ENCODE peak calls at places on chromosomes 16 and 17, in seven cellular contexts. One of them, this sample, is unnamed. For H3K4me1, the result is how much of the 10 kb centered on the place peaks cover.

GRCh38 chr16:4327782-4328579 is 12.1 kb downstream of the GLIS2 start:
- DNase-seq in aorta: peak
- DNase-seq in heart left ventricle: peak
- DNase-seq in heart right ventricle: peak
- DNase-seq in right cardiac atrium: peak
- DNase-seq in SK-N-SH: peak
- DNase-seq in neuronal stem cell: peak
- DNase-seq in this sample: peak

GRCh38 chr16:19872935-19873334 is 11.7 kb downstream of the GPRC5B start:
- DNase-seq in aorta: no peak
- DNase-seq in heart left ventricle: no peak
- DNase-seq in heart right ventricle: no peak
- DNase-seq in right cardiac atrium: no peak
- DNase-seq in SK-N-SH: no peak
- DNase-seq in neuronal stem cell: no peak
- DNase-seq in this sample: no peak

GRCh38 chr17:80927791-80928216 is 63.8 kb upstream of the CHMP6 start:
- DNase-seq in aorta: peak
- DNase-seq in heart left ventricle: no peak
- DNase-seq in heart right ventricle: no peak
- DNase-seq in right cardiac atrium: no peak
- DNase-seq in SK-N-SH: no peak
- DNase-seq in neuronal stem cell: no peak
- DNase-seq in this sample: no peak

GRCh38 chr17:223723-224471 is 42.4 kb upstream of the DOC2B start:
- DNase-seq in aorta: peak
- DNase-seq in heart left ventricle: no peak
- DNase-seq in heart right ventricle: no peak
- DNase-seq in right cardiac atrium: peak
- DNase-seq in SK-N-SH: no peak
- DNase-seq in neuronal stem cell: no peak
- DNase-seq in this sample: no peak

GRCh38 chr17:50763716-50764450 is 3.4 kb downstream of the ANKRD40CL start:
- DNase-seq in aorta: no peak
- DNase-seq in heart left ventricle: no peak
- DNase-seq in heart right ventricle: no peak
- DNase-seq in right cardiac atrium: no peak
- DNase-seq in SK-N-SH: no peak
- DNase-seq in neuronal stem cell: no peak
- DNase-seq in this sample: no peak

GRCh38 chr17:6548578-6549330 is 7.6 kb downstream of the PITPNM3 start:
- DNase-seq in aorta: no peak
- DNase-seq in heart left ventricle: no peak
- DNase-seq in heart right ventricle: peak
- DNase-seq in right cardiac atrium: peak
- DNase-seq in SK-N-SH: no peak
- DNase-seq in neuronal stem cell: no peak
- DNase-seq in this sample: no peak

GRCh38 chr16:71341881-71342280 is 16.6 kb upstream of the CALB2 start:
- DNase-seq in aorta: no peak
- DNase-seq in heart left ventricle: no peak
- DNase-seq in heart right ventricle: no peak
- DNase-seq in right cardiac atrium: no peak
- DNase-seq in SK-N-SH: no peak
- DNase-seq in neuronal stem cell: no peak
- DNase-seq in this sample: no peak

GRCh38 chr16:63617990-63618763 is 1503.7 kb downstream of the CDH11 start:
- DNase-seq in aorta: peak
- DNase-seq in heart left ventricle: peak
- DNase-seq in heart right ventricle: peak
- DNase-seq in right cardiac atrium: peak
- DNase-seq in SK-N-SH: no peak
- DNase-seq in neuronal stem cell: no peak
- DNase-seq in this sample: peak

GRCh38 chr17:21201302-21201602 is 12.7 kb downstream of the TMEM11 start:
- DNase-seq in aorta: no peak
- DNase-seq in heart left ventricle: no peak
- DNase-seq in heart right ventricle: no peak
- DNase-seq in right cardiac atrium: peak
- DNase-seq in SK-N-SH: peak
- DNase-seq in neuronal stem cell: no peak
- DNase-seq in this sample: no peak

GRCh38 chr16:50227665-50228064 is 38.7 kb upstream of the ADCY7 start:
- DNase-seq in aorta: no peak
- DNase-seq in heart left ventricle: no peak
- DNase-seq in heart right ventricle: no peak
- DNase-seq in right cardiac atrium: no peak
- DNase-seq in SK-N-SH: no peak
- DNase-seq in neuronal stem cell: no peak
- DNase-seq in this sample: no peak

GRCh38 chr17:4241535-4241934 is 22.2 kb downstream of the ANKFY1 start:
- DNase-seq in aorta: no peak
- DNase-seq in heart left ventricle: no peak
- DNase-seq in heart right ventricle: no peak
- DNase-seq in right cardiac atrium: no peak
- DNase-seq in SK-N-SH: no peak
- DNase-seq in neuronal stem cell: no peak
- DNase-seq in this sample: no peak

GRCh38 chr17:45846223-45846622 is 1.5 kb downstream of the SPPL2C start:
- DNase-seq in aorta: no peak
- DNase-seq in heart left ventricle: no peak
- DNase-seq in heart right ventricle: no peak
- DNase-seq in right cardiac atrium: no peak
- DNase-seq in SK-N-SH: no peak
- DNase-seq in neuronal stem cell: no peak
- DNase-seq in this sample: no peak

GRCh38 chr17:82525712-82526111 is 6.2 kb downstream of the FOXK2 start:
- DNase-seq in aorta: no peak
- DNase-seq in heart left ventricle: no peak
- DNase-seq in heart right ventricle: no peak
- DNase-seq in right cardiac atrium: no peak
- DNase-seq in SK-N-SH: no peak
- DNase-seq in neuronal stem cell: no peak
- DNase-seq in this sample: no peak
- H3K4me1 ChIP-seq in aorta: under half
- H3K4me1 ChIP-seq in heart left ventricle: half or more
- H3K4me1 ChIP-seq in heart right ventricle: half or more
- H3K4me1 ChIP-seq in right cardiac atrium: under half
- H3K4me1 ChIP-seq in SK-N-SH: under half
- H3K4me1 ChIP-seq in neuronal stem cell: under half
- H3K4me1 ChIP-seq in this sample: under half

DNA sequence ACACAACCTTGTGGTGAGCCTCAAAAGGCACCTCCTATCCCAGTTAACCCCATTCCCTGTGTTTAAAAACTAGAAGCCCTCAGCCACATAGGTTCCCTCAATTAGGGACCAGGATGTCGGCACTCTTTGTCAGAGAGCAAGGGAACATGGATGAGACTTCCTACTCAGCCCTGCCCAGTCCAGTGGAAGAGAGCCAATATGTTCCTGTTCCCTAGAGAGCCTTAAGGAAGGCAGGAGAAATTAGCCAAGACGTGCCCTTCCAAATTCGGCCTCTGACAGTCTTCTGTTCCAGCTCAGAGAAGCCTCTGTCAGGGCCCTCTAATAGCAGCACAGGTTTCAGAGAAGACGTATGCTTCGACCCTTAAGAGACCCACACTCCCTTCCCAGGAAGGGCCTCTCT is 14.6 kb upstream of the DHRS13 start:
- DNase-seq in aorta: no peak
- DNase-seq in heart left ventricle: no peak
- DNase-seq in heart right ventricle: no peak
- DNase-seq in right cardiac atrium: no peak
- DNase-seq in SK-N-SH: no peak
- DNase-seq in neuronal stem cell: no peak
- DNase-seq in this sample: no peak
- H3K27ac ChIP-seq in aorta: no peak
- H3K27ac ChIP-seq in heart left ventricle: no peak
- H3K27ac ChIP-seq in heart right ventricle: no peak
- H3K27ac ChIP-seq in right cardiac atrium: no peak
- H3K27ac ChIP-seq in SK-N-SH: no peak
- H3K27ac ChIP-seq in neuronal stem cell: no peak
- H3K27ac ChIP-seq in this sample: peak

GRCh38 chr17:78972507-78973105 is 7.1 kb downstream of the LGALS3BP start:
- DNase-seq in aorta: no peak
- DNase-seq in heart left ventricle: no peak
- DNase-seq in heart right ventricle: no peak
- DNase-seq in right cardiac atrium: peak
- DNase-seq in SK-N-SH: peak
- DNase-seq in neuronal stem cell: no peak
- DNase-seq in this sample: no peak
- H3K4me1 ChIP-seq in aorta: under half
- H3K4me1 ChIP-seq in heart left ventricle: under half
- H3K4me1 ChIP-seq in heart right ventricle: under half
- H3K4me1 ChIP-seq in right cardiac atrium: under half
- H3K4me1 ChIP-seq in SK-N-SH: under half
- H3K4me1 ChIP-seq in neuronal stem cell: under half
- H3K4me1 ChIP-seq in this sample: under half

DNA sequence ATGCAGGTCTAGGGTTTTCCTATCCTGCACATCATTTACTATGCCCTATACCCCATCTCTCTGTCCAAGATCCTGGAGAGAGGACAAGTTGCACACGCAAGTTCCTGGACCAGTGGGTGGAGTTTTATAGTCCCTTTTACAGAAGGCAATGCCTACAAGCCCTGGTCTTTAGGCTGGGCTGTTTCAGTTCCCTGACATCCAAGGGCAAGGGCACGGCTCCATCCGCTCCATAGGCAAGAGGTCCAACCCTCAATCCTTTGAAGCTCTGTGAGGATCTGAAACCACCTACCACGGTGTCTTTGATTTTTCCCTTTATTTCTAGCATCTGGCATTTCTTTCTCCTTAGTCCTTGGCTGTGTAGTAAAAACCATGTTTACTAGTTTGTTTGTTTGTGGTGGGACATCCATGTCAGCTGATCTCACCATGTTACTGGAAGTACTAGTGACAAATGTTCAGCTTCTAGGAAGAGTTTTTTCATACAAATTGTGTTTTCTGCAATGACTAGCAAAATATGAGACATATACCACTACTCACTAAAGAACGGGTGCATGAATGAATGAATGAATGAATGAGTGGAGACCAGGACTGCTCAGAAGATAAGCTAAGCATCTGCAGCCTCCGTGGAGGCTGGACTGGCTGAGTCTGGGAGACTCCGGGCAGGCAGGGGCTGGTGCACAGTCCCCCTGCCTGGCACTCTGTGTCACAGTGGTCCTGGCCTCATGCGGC is 359.4 kb downstream of the SLC39A11 start:
- DNase-seq in aorta: no peak
- DNase-seq in heart left ventricle: no peak
- DNase-seq in heart right ventricle: no peak
- DNase-seq in right cardiac atrium: no peak
- DNase-seq in SK-N-SH: no peak
- DNase-seq in neuronal stem cell: no peak
- DNase-seq in this sample: no peak
- H3K27ac ChIP-seq in aorta: no peak
- H3K27ac ChIP-seq in heart left ventricle: no peak
- H3K27ac ChIP-seq in heart right ventricle: no peak
- H3K27ac ChIP-seq in right cardiac atrium: no peak
- H3K27ac ChIP-seq in SK-N-SH: no peak
- H3K27ac ChIP-seq in neuronal stem cell: no peak
- H3K27ac ChIP-seq in this sample: no peak

GRCh38 chr17:77304746-77305473 is 164.1 kb downstream of the SEC14L1 start:
- DNase-seq in aorta: no peak
- DNase-seq in heart left ventricle: no peak
- DNase-seq in heart right ventricle: no peak
- DNase-seq in right cardiac atrium: peak
- DNase-seq in SK-N-SH: no peak
- DNase-seq in neuronal stem cell: no peak
- DNase-seq in this sample: no peak
- H3K4me1 ChIP-seq in aorta: under half
- H3K4me1 ChIP-seq in heart left ventricle: under half
- H3K4me1 ChIP-seq in heart right ventricle: under half
- H3K4me1 ChIP-seq in right cardiac atrium: under half
- H3K4me1 ChIP-seq in SK-N-SH: under half
- H3K4me1 ChIP-seq in neuronal stem cell: under half
- H3K4me1 ChIP-seq in this sample: under half

DNA sequence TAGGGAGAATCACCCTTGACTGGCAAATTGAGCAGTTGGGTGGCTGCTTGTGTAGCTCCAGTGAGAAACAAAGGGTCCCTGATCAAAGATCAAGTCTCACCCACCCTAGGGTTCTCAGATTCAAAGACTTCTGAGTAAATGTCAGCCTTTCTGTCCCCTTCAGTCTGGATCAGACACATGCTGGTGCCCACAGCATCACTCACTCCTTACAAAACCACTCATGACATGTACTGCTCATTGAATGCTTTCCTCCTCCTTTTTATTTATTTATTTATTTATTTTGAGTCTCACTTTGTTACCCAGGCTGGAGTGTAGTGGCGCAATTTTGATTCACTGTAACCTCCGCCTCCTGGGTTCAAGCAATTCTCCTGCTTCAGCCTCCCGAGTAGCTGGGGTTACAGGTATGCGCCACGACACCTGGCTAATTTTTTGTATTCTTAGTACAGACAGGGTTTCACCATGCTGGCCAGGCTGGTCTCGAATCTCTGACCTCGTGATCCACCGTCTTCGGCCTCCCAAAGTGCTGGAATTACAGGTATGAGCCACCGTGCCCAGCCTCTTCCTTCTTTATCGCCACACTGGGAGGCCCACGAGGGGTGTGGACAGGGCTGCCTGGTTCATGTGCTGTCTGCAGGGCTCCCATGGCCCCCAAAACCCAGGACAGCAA is 462.0 kb upstream of the MAF start:
- DNase-seq in aorta: no peak
- DNase-seq in heart left ventricle: no peak
- DNase-seq in heart right ventricle: no peak
- DNase-seq in right cardiac atrium: no peak
- DNase-seq in SK-N-SH: no peak
- DNase-seq in neuronal stem cell: no peak
- DNase-seq in this sample: no peak
- H3K27ac ChIP-seq in aorta: no peak
- H3K27ac ChIP-seq in heart left ventricle: no peak
- H3K27ac ChIP-seq in heart right ventricle: no peak
- H3K27ac ChIP-seq in right cardiac atrium: no peak
- H3K27ac ChIP-seq in SK-N-SH: no peak
- H3K27ac ChIP-seq in neuronal stem cell: no peak
- H3K27ac ChIP-seq in this sample: no peak